ENCODE peak calls at places on chromosomes 5 and 9, in four cellular contexts. I, Z, J and F are unnamed samples.
A peak's percentile ranks its signal among the peaks of the same experiment; 100 is the strongest.

GRCh38 chr9:35891649-35892048 is 14.4 kb upstream of the HRCT1 start:
- DNase-seq in I (peak; percentile 44), Z (no peak), J (no peak), F (no peak)

GRCh38 chr5:127987354-127988148 is 96.0 kb upstream of the SLC12A2 start:
- DNase-seq in I (no peak), Z (peak; percentile 19), J (no peak), F (no peak)

GRCh38 chr5:81788271-81788670 is 37.4 kb upstream of the SSBP2 start:
- DNase-seq in I (no peak), Z (no peak), J (no peak), F (no peak)

GRCh38 chr5:42089705-42090104 is 164.6 kb downstream of the FBXO4 start:
- DNase-seq in I (no peak), Z (no peak), J (no peak), F (no peak)

GRCh38 chr9:108885643-108886348 is 23.7 kb downstream of the ACTL7A start:
- DNase-seq in I (peak; percentile 85), Z (peak; percentile 74), J (peak; percentile 52), F (no peak)

GRCh38 chr9:134475051-134475790 is 149.0 kb downstream of the RXRA start:
- DNase-seq in I (no peak), Z (peak; percentile 81), J (no peak), F (no peak)

GRCh38 chr9:16509946-16510504 is 360.4 kb downstream of the BNC2 start:
- DNase-seq in I (peak; percentile 79), Z (peak; percentile 98), J (no peak), F (no peak)

GRCh38 chr5:141476132-141476909 is 555 bp downstream of the PCDHGC3 start:
- DNase-seq in I (peak; percentile 62), Z (peak; percentile 85), J (peak; percentile 49), F (no peak)

GRCh38 chr5:96626956-96627355 is 35.2 kb upstream of the CAST start:
- DNase-seq in I (no peak), Z (peak; percentile 99), J (no peak), F (no peak)

GRCh38 chr5:179165421-179166170 is 105.4 kb downstream of the ZNF354C start:
- DNase-seq in I (no peak), Z (no peak), J (no peak), F (no peak)

DNA sequence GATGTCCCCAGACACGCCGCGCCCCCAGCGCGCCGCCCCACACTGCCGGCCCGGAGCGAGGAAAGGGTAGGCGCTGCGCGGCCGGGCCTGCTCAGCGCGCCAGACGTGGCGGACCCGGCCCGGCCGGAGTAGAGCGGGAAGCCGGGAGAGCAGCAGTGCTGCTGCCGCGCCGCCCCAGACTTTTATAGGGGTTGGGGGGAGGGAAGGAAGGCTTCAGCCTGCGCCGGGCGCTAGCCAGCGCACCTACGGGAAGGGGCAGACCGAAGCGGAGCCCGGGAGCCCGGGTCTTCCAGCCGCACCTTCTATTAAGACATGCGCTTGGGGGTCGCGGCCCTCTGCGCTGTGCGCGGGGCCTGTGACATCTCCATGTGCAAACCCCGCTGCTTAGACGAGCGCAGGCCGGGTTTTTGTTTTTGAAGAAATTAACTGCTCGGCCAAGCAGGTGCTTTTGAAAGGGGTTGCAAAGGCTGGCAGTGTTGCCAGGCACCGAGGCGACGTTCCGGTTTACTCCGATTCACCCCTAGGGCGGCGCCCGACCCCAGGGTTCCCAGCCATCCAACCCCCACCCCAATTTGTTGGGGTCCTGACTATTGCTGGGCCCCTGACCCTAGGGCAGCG is 361 bp upstream of the PAX5 start:
- DNase-seq in I (peak; percentile 67), Z (peak; percentile 4), J (no peak), F (no peak)
- TF ChIP-seq CTCF in I (peak; percentile 32), Z (no peak), J (peak; percentile 59), F (no peak)

GRCh38 chr5:30041831-30042385 is 1151.6 kb upstream of the CDH6 start:
- DNase-seq in I (no peak), Z (no peak), J (no peak), F (no peak)
- TF ChIP-seq CTCF in I (no peak), Z (no peak), J (no peak), F (no peak)

DNA sequence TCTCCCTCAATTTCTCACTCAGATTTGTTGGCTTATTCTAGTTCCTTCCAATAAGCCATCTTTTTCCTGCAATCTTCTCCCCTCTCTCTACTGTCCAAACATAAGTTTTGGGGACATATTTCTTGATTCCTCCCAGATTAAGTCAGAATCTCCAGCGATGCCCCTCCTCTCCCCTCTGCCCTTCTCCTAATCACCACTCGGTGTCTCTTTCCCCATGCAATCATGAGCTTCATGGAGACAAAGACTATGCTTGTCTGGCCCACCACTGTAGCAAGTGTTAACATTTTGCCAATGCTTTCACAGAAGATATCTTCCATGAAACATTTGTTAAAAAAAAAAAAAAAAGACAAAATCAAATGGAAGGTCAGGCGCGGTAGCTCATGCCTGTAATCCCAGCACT is 42.4 kb downstream of the PDE6A start:
- DNase-seq in I (peak; percentile 38), Z (no peak), J (no peak), F (no peak)
- TF ChIP-seq CTCF in I (peak; percentile 28), Z (no peak), J (no peak), F (no peak)

GRCh38 chr5:125272364-125272763 is 525.9 kb upstream of the ZNF608 start:
- DNase-seq in I (peak; percentile 1), Z (no peak), J (no peak), F (no peak)

GRCh38 chr5:125277494-125278154 is 531.2 kb upstream of the ZNF608 start:
- DNase-seq in I (no peak), Z (peak; percentile 96), J (peak; percentile 62), F (no peak)

GRCh38 chr5:125276121-125276520 is 529.7 kb upstream of the ZNF608 start:
- DNase-seq in I (no peak), Z (no peak), J (no peak), F (no peak)

GRCh38 chr5:125274211-125274610 is 527.8 kb upstream of the ZNF608 start:
- DNase-seq in I (no peak), Z (peak; percentile 36), J (no peak), F (no peak)

DNA sequence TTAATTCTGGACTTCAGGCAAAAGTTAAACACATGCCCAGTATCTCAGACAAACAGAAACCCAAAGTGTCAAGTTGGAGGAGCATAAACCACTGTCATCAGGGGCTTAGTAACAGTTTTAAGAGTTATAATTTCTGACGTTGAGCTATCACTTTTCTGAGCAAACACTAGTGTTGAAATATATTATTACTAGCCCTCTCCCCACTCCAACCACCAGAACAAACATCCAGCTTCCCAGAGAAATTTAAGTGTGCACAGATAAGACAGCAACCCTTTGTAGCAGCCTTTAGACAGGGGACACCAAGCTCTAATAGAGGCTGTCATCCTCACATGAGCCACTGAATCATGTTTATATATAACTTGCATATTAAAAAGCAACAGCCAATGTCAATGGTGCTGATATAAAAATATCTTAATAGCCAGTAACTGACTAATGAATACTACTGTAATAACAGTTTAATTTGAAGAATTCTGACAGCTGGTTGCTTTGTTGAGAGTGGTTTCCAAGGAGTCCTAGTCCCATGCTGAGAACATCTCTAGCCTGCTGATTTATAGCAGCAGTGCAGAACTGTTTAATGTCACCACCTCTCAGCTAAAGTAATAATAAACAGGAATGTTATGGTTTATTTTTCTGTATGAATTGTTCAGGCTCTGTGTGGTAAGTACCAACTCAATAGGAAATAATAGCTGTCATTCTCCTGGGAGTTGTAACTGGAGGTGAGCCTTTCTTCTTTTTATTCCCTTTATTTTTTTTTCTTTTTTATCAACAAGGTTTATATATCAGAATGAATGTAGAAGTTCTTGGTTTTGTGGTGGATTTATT is 528.7 kb upstream of the ZNF608 start:
- DNase-seq in I (no peak), Z (peak; percentile 50), J (no peak), F (no peak)
- TF ChIP-seq CTCF in I (no peak), Z (no peak), J (no peak), F (no peak)

GRCh38 chr5:75681125-75681830 is 36.0 kb downstream of the POC5 start:
- DNase-seq in I (peak; percentile 46), Z (peak; percentile 43), J (peak; percentile 31), F (no peak)
- TF ChIP-seq CTCF in I (peak; percentile 30), Z (no peak), J (peak; percentile 63), F (peak; percentile 82)

GRCh38 chr9:115207003-115207837 is 89.3 kb upstream of the TNC start:
- DNase-seq in I (no peak), Z (peak; percentile 61), J (no peak), F (no peak)

GRCh38 chr9:115200711-115201505 is 83.0 kb upstream of the TNC start:
- DNase-seq in I (no peak), Z (peak; percentile 71), J (no peak), F (no peak)

GRCh38 chr9:115202181-115202580 is 84.2 kb upstream of the TNC start:
- DNase-seq in I (no peak), Z (no peak), J (no peak), F (no peak)

GRCh38 chr9:115204827-115205506 is 87.0 kb upstream of the TNC start:
- DNase-seq in I (peak; percentile 24), Z (peak; percentile 97), J (peak; percentile 8), F (no peak)

GRCh38 chr9:115202960-115203751 is 85.2 kb upstream of the TNC start:
- DNase-seq in I (no peak), Z (peak; percentile 87), J (no peak), F (no peak)
- TF ChIP-seq CTCF in I (no peak), Z (no peak), J (no peak), F (no peak)

DNA sequence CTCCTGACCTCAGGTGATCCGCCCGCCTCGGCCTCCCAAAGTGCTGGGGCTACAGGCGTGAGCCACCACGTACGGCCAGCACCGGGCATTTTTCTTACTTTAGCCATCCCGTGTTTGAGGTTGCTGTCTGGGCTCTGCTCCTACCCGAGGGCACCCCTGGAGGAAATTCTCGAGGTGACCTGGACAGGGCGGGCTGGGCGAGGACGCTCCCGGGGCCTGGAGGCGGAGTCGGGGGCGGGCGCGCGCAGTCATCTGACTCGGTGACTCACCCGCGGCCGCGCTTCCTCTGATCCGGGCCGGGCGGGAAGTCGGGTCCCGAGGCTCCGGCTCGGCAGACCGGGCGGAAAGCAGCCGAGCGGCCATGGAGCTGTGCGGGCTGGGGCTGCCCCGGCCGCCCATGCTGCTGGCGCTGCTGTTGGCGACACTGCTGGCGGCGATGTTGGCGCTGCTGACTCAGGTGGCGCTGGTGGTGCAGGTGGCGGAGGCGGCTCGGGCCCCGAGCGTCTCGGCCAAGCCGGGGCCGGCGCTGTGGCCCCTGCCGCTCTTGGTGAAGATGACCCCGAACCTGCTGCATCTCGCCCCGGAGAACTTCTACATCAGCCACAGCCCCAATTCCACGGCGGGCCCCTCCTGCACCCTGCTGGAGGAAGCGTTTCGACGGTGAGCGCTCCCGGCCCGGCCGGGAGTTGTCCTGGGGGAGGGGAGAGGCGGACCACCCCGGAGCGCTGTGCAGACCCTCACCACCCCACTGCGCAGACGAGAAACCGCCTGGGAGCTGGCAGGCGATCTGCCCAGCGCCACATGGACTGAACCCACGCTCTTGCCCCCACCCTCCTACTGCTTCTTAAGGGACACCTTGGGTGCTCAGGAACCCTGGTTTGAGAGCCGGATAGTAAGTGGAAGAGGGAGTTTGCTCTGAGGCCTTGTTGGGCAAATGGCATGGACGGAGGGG is at the start of gene HEXB:
- DNase-seq in I (peak; percentile 84), Z (peak; percentile 80), J (peak; percentile 87), F (peak; percentile 87)
- TF ChIP-seq CTCF in I (no peak), Z (no peak), J (no peak), F (no peak)

GRCh38 chr5:168578506-168579205 is 512 bp downstream of the PANK3 start:
- DNase-seq in I (no peak), Z (no peak), J (peak; percentile 55), F (no peak)
- TF ChIP-seq CTCF in I (no peak), Z (peak; percentile 8), J (no peak), F (no peak)

GRCh38 chr5:122153230-122153629 is 23.9 kb downstream of the ZNF474 start:
- DNase-seq in I (no peak), Z (peak; percentile 95), J (no peak), F (no peak)

GRCh38 chr5:122154491-122154890 is 25.1 kb downstream of the ZNF474 start:
- DNase-seq in I (no peak), Z (peak; percentile 81), J (no peak), F (no peak)

GRCh38 chr5:122153774-122154173 is 24.4 kb downstream of the ZNF474 start:
- DNase-seq in I (no peak), Z (peak; percentile 70), J (no peak), F (no peak)

GRCh38 chr5:122154910-122155309 is 25.6 kb downstream of the ZNF474 start:
- DNase-seq in I (no peak), Z (peak; percentile 95), J (no peak), F (no peak)

GRCh38 chr5:122156724-122157325 is 27.5 kb downstream of the ZNF474 start:
- DNase-seq in I (peak; percentile 16), Z (peak; percentile 58), J (no peak), F (no peak)
- TF ChIP-seq CTCF in I (peak; percentile 4), Z (peak; percentile 49), J (peak; percentile 59), F (no peak)